ENCODE peak calls at places on chromosome 3, in four cellular contexts. One of them, this sample, is unnamed.
A peak's percentile ranks its signal among the peaks of the same experiment; 100 is the strongest.

GRCh38 chr3:126317029-126317996 is 39.9 kb downstream of the KLF15 start:
- DNase-seq in neural progenitor cell: no peak
- DNase-seq in fibroblast of lung: no peak
- DNase-seq in PC-3: no peak
- DNase-seq in this sample: no peak

GRCh38 chr3:34571714-34572113 is 773.3 kb downstream of the PDCD6IP start:
- DNase-seq in neural progenitor cell: no peak
- DNase-seq in fibroblast of lung: no peak
- DNase-seq in PC-3: no peak
- DNase-seq in this sample: no peak

GRCh38 chr3:127887321-127887720 is 27.7 kb upstream of the KBTBD12 start:
- DNase-seq in neural progenitor cell: no peak
- DNase-seq in fibroblast of lung: no peak
- DNase-seq in PC-3: peak; percentile 42
- DNase-seq in this sample: no peak

GRCh38 chr3:128613083-128613829 is 37.4 kb downstream of the RPN1 start:
- DNase-seq in neural progenitor cell: no peak
- DNase-seq in fibroblast of lung: no peak
- DNase-seq in PC-3: no peak
- DNase-seq in this sample: no peak

GRCh38 chr3:126499401-126499800 is 18.2 kb downstream of the UROC1 start:
- DNase-seq in neural progenitor cell: no peak
- DNase-seq in fibroblast of lung: no peak
- DNase-seq in PC-3: no peak
- DNase-seq in this sample: no peak

GRCh38 chr3:159733194-159733860 is 255.3 kb upstream of the IL12A start:
- DNase-seq in neural progenitor cell: peak; percentile 33
- DNase-seq in fibroblast of lung: peak; percentile 44
- DNase-seq in PC-3: peak; percentile 68
- DNase-seq in this sample: no peak

GRCh38 chr3:46982581-46982980 is 3.1 kb downstream of the NBEAL2 start:
- DNase-seq in neural progenitor cell: no peak
- DNase-seq in fibroblast of lung: no peak
- DNase-seq in PC-3: no peak
- DNase-seq in this sample: no peak

GRCh38 chr3:106206165-106206564 is 337.4 kb upstream of the CBLB start:
- DNase-seq in neural progenitor cell: no peak
- DNase-seq in fibroblast of lung: peak; percentile 28
- DNase-seq in PC-3: peak; percentile 14
- DNase-seq in this sample: no peak

GRCh38 chr3:150419959-150420358 is 11.9 kb downstream of the TSC22D2 start:
- DNase-seq in neural progenitor cell: no peak
- DNase-seq in fibroblast of lung: no peak
- DNase-seq in PC-3: no peak
- DNase-seq in this sample: no peak

GRCh38 chr3:186421946-186422345 is 59.9 kb upstream of the DGKG start:
- DNase-seq in neural progenitor cell: no peak
- DNase-seq in fibroblast of lung: no peak
- DNase-seq in PC-3: peak; percentile 45
- DNase-seq in this sample: peak; percentile 2

GRCh38 chr3:140922634-140923033 is 19.0 kb upstream of the SLC25A36 start:
- DNase-seq in neural progenitor cell: peak; percentile 14
- DNase-seq in fibroblast of lung: peak; percentile 57
- DNase-seq in PC-3: peak; percentile 39
- DNase-seq in this sample: no peak

GRCh38 chr3:118102737-118103136 is 931.9 kb downstream of the IGSF11 start:
- DNase-seq in neural progenitor cell: no peak
- DNase-seq in fibroblast of lung: no peak
- DNase-seq in PC-3: no peak
- DNase-seq in this sample: no peak

GRCh38 chr3:132550579-132551305 is 46.3 kb upstream of the ACKR4 start:
- DNase-seq in neural progenitor cell: no peak
- DNase-seq in fibroblast of lung: no peak
- DNase-seq in PC-3: no peak
- DNase-seq in this sample: no peak

GRCh38 chr3:72797773-72798543 is 50.3 kb downstream of the SHQ1 start:
- DNase-seq in neural progenitor cell: peak; percentile 31
- DNase-seq in fibroblast of lung: peak; percentile 19
- DNase-seq in PC-3: no peak
- DNase-seq in this sample: no peak

GRCh38 chr3:197003461-197004385 is 25.9 kb downstream of the MELTF start:
- DNase-seq in neural progenitor cell: peak; percentile 28
- DNase-seq in fibroblast of lung: peak; percentile 17
- DNase-seq in PC-3: peak; percentile 39
- DNase-seq in this sample: no peak

GRCh38 chr3:149314807-149315578 is 18.4 kb downstream of the TM4SF18 start:
- DNase-seq in neural progenitor cell: no peak
- DNase-seq in fibroblast of lung: peak; percentile 74
- DNase-seq in PC-3: peak; percentile 87
- DNase-seq in this sample: peak; percentile 70

GRCh38 chr3:44402548-44402947 is 64.0 kb downstream of the TCAIM start:
- DNase-seq in neural progenitor cell: no peak
- DNase-seq in fibroblast of lung: no peak
- DNase-seq in PC-3: no peak
- DNase-seq in this sample: no peak

GRCh38 chr3:197368821-197369220 is 70.4 kb upstream of the DLG1 start:
- DNase-seq in neural progenitor cell: no peak
- DNase-seq in fibroblast of lung: no peak
- DNase-seq in PC-3: no peak
- DNase-seq in this sample: no peak

GRCh38 chr3:36166477-36166876 is 213.8 kb upstream of the STAC start:
- DNase-seq in neural progenitor cell: no peak
- DNase-seq in fibroblast of lung: no peak
- DNase-seq in PC-3: peak; percentile 97
- DNase-seq in this sample: peak; percentile 62
- H3K4me2 ChIP-seq in neural progenitor cell: no peak overlapping the region
- H3K4me2 ChIP-seq in fibroblast of lung: no peak overlapping the region
- H3K4me2 ChIP-seq in PC-3: peak overlapping the region; percentile 71
- H3K4me2 ChIP-seq in this sample: peak overlapping the region; percentile 48

GRCh38 chr3:16452265-16452664 is 61.2 kb downstream of the RFTN1 start:
- DNase-seq in neural progenitor cell: no peak
- DNase-seq in fibroblast of lung: peak; percentile 58
- DNase-seq in PC-3: peak; percentile 92
- DNase-seq in this sample: no peak

GRCh38 chr3:16444344-16444743 is 69.2 kb downstream of the RFTN1 start:
- DNase-seq in neural progenitor cell: no peak
- DNase-seq in fibroblast of lung: no peak
- DNase-seq in PC-3: no peak
- DNase-seq in this sample: no peak

GRCh38 chr3:16448691-16449090 is 64.8 kb downstream of the RFTN1 start:
- DNase-seq in neural progenitor cell: no peak
- DNase-seq in fibroblast of lung: peak; percentile 95
- DNase-seq in PC-3: peak; percentile 95
- DNase-seq in this sample: no peak

GRCh38 chr3:16447156-16447555 is 66.3 kb downstream of the RFTN1 start:
- DNase-seq in neural progenitor cell: no peak
- DNase-seq in fibroblast of lung: no peak
- DNase-seq in PC-3: no peak
- DNase-seq in this sample: no peak

DNA sequence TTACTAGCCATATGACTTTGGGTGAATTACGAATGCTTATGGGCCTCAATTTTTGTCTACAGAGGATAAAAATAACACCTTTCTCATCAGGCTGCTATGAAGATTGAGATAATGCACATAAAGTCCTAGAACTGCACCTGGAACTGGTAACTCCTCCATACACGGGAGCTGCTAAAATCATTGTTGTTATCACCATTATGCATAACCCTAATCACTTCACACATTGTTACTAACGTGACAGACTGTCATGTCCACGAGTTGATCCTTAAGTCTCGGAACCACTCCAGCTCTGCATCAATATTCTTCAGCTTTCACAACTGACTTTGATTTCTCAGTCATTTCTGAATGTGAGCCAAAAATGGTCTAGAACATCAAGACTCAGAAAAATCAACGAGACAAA is 64.1 kb downstream of the RFTN1 start:
- DNase-seq in neural progenitor cell: no peak
- DNase-seq in fibroblast of lung: no peak
- DNase-seq in PC-3: no peak
- DNase-seq in this sample: no peak
- H3K4me2 ChIP-seq in neural progenitor cell: no peak overlapping the region
- H3K4me2 ChIP-seq in fibroblast of lung: no peak overlapping the region
- H3K4me2 ChIP-seq in PC-3: peak overlapping the region; percentile 30
- H3K4me2 ChIP-seq in this sample: no peak overlapping the region

GRCh38 chr3:183247190-183247589 is 5.9 kb upstream of the B3GNT5 start:
- DNase-seq in neural progenitor cell: peak; percentile 11
- DNase-seq in fibroblast of lung: no peak
- DNase-seq in PC-3: no peak
- DNase-seq in this sample: no peak
- H3K4me2 ChIP-seq in neural progenitor cell: no peak overlapping the region
- H3K4me2 ChIP-seq in fibroblast of lung: no peak overlapping the region
- H3K4me2 ChIP-seq in PC-3: no peak overlapping the region
- H3K4me2 ChIP-seq in this sample: no peak overlapping the region

GRCh38 chr3:98968347-98968746 is 66.9 kb upstream of the DCBLD2 start:
- DNase-seq in neural progenitor cell: no peak
- DNase-seq in fibroblast of lung: no peak
- DNase-seq in PC-3: no peak
- DNase-seq in this sample: no peak
- H3K4me2 ChIP-seq in neural progenitor cell: no peak overlapping the region
- H3K4me2 ChIP-seq in fibroblast of lung: no peak overlapping the region
- H3K4me2 ChIP-seq in PC-3: peak overlapping the region; percentile 14
- H3K4me2 ChIP-seq in this sample: no peak overlapping the region

GRCh38 chr3:12924437-12924836 is 83.1 kb upstream of the RPL32 start:
- DNase-seq in neural progenitor cell: no peak
- DNase-seq in fibroblast of lung: no peak
- DNase-seq in PC-3: no peak
- DNase-seq in this sample: no peak

GRCh38 chr3:12921736-12922135 is 80.4 kb upstream of the RPL32 start:
- DNase-seq in neural progenitor cell: no peak
- DNase-seq in fibroblast of lung: no peak
- DNase-seq in PC-3: no peak
- DNase-seq in this sample: no peak

GRCh38 chr3:12920967-12921366 is 79.6 kb upstream of the RPL32 start:
- DNase-seq in neural progenitor cell: no peak
- DNase-seq in fibroblast of lung: no peak
- DNase-seq in PC-3: no peak
- DNase-seq in this sample: no peak

GRCh38 chr3:12922881-12923431 is 81.6 kb upstream of the RPL32 start:
- DNase-seq in neural progenitor cell: no peak
- DNase-seq in fibroblast of lung: no peak
- DNase-seq in PC-3: no peak
- DNase-seq in this sample: no peak

DNA sequence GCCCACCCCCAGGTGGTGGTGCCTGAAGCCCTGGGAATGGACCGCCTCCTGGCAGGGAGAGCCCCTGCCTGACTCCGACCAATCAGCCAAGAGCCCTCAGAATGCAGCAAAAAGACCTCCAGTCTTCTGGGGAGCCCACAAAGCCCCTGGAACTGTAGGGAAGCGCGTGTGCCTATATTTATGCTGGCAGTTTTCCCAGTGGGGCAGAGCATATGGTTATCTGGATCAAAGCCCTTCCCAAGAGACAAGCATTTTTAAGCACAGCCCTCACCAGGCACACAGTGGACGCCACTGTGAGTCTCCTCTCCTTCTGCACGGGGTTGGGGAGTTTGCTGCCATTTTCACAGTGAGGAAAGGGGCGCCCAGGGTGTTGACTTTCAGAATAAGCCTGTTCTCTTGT is 80.9 kb upstream of the RPL32 start:
- DNase-seq in neural progenitor cell: no peak
- DNase-seq in fibroblast of lung: peak; percentile 20
- DNase-seq in PC-3: no peak
- DNase-seq in this sample: no peak
- H3K4me2 ChIP-seq in neural progenitor cell: no peak overlapping the region
- H3K4me2 ChIP-seq in fibroblast of lung: no peak overlapping the region
- H3K4me2 ChIP-seq in PC-3: no peak overlapping the region
- H3K4me2 ChIP-seq in this sample: no peak overlapping the region

GRCh38 chr3:135140543-135140942 is 345.5 kb downstream of the EPHB1 start:
- DNase-seq in neural progenitor cell: no peak
- DNase-seq in fibroblast of lung: no peak
- DNase-seq in PC-3: no peak
- DNase-seq in this sample: no peak
- H3K4me2 ChIP-seq in neural progenitor cell: no peak overlapping the region
- H3K4me2 ChIP-seq in fibroblast of lung: no peak overlapping the region
- H3K4me2 ChIP-seq in PC-3: no peak overlapping the region
- H3K4me2 ChIP-seq in this sample: no peak overlapping the region

GRCh38 chr3:61924065-61924740 is 362.8 kb downstream of the PTPRG start:
- DNase-seq in neural progenitor cell: no peak
- DNase-seq in fibroblast of lung: no peak
- DNase-seq in PC-3: no peak
- DNase-seq in this sample: no peak

GRCh38 chr3:61922118-61922517 is 360.7 kb downstream of the PTPRG start:
- DNase-seq in neural progenitor cell: no peak
- DNase-seq in fibroblast of lung: no peak
- DNase-seq in PC-3: no peak
- DNase-seq in this sample: no peak

GRCh38 chr3:61915296-61915695 is 353.9 kb downstream of the PTPRG start:
- DNase-seq in neural progenitor cell: no peak
- DNase-seq in fibroblast of lung: no peak
- DNase-seq in PC-3: no peak
- DNase-seq in this sample: no peak

GRCh38 chr3:61914277-61914676 is 352.9 kb downstream of the PTPRG start:
- DNase-seq in neural progenitor cell: no peak
- DNase-seq in fibroblast of lung: no peak
- DNase-seq in PC-3: no peak
- DNase-seq in this sample: no peak

GRCh38 chr3:61919371-61919770 is 358.0 kb downstream of the PTPRG start:
- DNase-seq in neural progenitor cell: no peak
- DNase-seq in fibroblast of lung: no peak
- DNase-seq in PC-3: no peak
- DNase-seq in this sample: no peak
- H3K4me2 ChIP-seq in neural progenitor cell: peak overlapping the region; percentile 40
- H3K4me2 ChIP-seq in fibroblast of lung: no peak overlapping the region
- H3K4me2 ChIP-seq in PC-3: no peak overlapping the region
- H3K4me2 ChIP-seq in this sample: no peak overlapping the region

GRCh38 chr3:53179580-53179979 is 18.6 kb downstream of the PRKCD start:
- DNase-seq in neural progenitor cell: no peak
- DNase-seq in fibroblast of lung: no peak
- DNase-seq in PC-3: no peak
- DNase-seq in this sample: no peak

GRCh38 chr3:53180305-53181023 is 19.5 kb downstream of the PRKCD start:
- DNase-seq in neural progenitor cell: no peak
- DNase-seq in fibroblast of lung: no peak
- DNase-seq in PC-3: no peak
- DNase-seq in this sample: no peak

GRCh38 chr3:53182759-53183355 is 21.8 kb downstream of the PRKCD start:
- DNase-seq in neural progenitor cell: no peak
- DNase-seq in fibroblast of lung: no peak
- DNase-seq in PC-3: no peak
- DNase-seq in this sample: no peak

GRCh38 chr3:53181024-53181371 is 20.0 kb downstream of the PRKCD start:
- DNase-seq in neural progenitor cell: no peak
- DNase-seq in fibroblast of lung: no peak
- DNase-seq in PC-3: no peak
- DNase-seq in this sample: no peak

GRCh38 chr3:53181528-53181927 is 20.5 kb downstream of the PRKCD start:
- DNase-seq in neural progenitor cell: no peak
- DNase-seq in fibroblast of lung: no peak
- DNase-seq in PC-3: no peak
- DNase-seq in this sample: no peak
- H3K4me2 ChIP-seq in neural progenitor cell: no peak overlapping the region
- H3K4me2 ChIP-seq in fibroblast of lung: no peak overlapping the region
- H3K4me2 ChIP-seq in PC-3: no peak overlapping the region
- H3K4me2 ChIP-seq in this sample: no peak overlapping the region

This sample was measured in PC-9.